ENCODE peak calls at places on chromosome 3, in four cellular contexts. Y, E, R and I are unnamed samples.

GRCh38 chr3:54830658-54831057 is 97.2 kb downstream of the LRTM1 start:
- DNase-seq in Y (peak; percentile 36), E (peak; percentile 45), R (no peak), I (peak; percentile 19)

GRCh38 chr3:188090626-188091309 is 63.2 kb upstream of the LPP start:
- DNase-seq in Y (no peak), E (no peak), R (no peak), I (no peak)

GRCh38 chr3:130866327-130866726 is 27.6 kb upstream of the ATP2C1 start:
- DNase-seq in Y (no peak), E (no peak), R (no peak), I (no peak)

GRCh38 chr3:169575381-169575780 is 88.1 kb downstream of the MECOM start:
- DNase-seq in Y (peak; percentile 45), E (no peak), R (no peak), I (no peak)

GRCh38 chr3:57952208-57952631 is 56.0 kb upstream of the FLNB start:
- DNase-seq in Y (peak; percentile 96), E (peak; percentile 87), R (no peak), I (peak; percentile 63)

GRCh38 chr3:20405731-20406130 is 219.7 kb upstream of the SGO1 start:
- DNase-seq in Y (no peak), E (no peak), R (no peak), I (no peak)

GRCh38 chr3:123153124-123153523 is 48.6 kb upstream of the SEC22A start:
- DNase-seq in Y (no peak), E (no peak), R (no peak), I (no peak)

GRCh38 chr3:187929115-187929828 is 184.0 kb upstream of the BCL6 start:
- DNase-seq in Y (no peak), E (no peak), R (no peak), I (no peak)

GRCh38 chr3:122668930-122669730 is 11.5 kb upstream of the PARP14 start:
- DNase-seq in Y (peak; percentile 84), E (peak; percentile 22), R (no peak), I (no peak)

GRCh38 chr3:51388286-51389029 is 2.6 kb upstream of the RBM15B start:
- DNase-seq in Y (peak; percentile 20), E (peak; percentile 43), R (no peak), I (peak; percentile 43)

GRCh38 chr3:131403216-131403895 is 21.8 kb downstream of the NUDT16 start:
- DNase-seq in Y (no peak), E (no peak), R (no peak), I (no peak)

GRCh38 chr3:67616046-67616445 is 38.4 kb downstream of the SUCLG2 start:
- DNase-seq in Y (no peak), E (no peak), R (no peak), I (no peak)

GRCh38 chr3:188890572-188891270 is 281.1 kb upstream of the TPRG1 start:
- DNase-seq in Y (peak; percentile 84), E (no peak), R (no peak), I (no peak)

GRCh38 chr3:51198476-51198875 is 186.6 kb upstream of the MANF start:
- DNase-seq in Y (no peak), E (no peak), R (no peak), I (no peak)

GRCh38 chr3:195556390-195556789 is 13.3 kb upstream of the PPP1R2 start:
- DNase-seq in Y (no peak), E (peak; percentile 54), R (no peak), I (no peak)

GRCh38 chr3:106880206-106880605 is 497.0 kb upstream of the CCDC54 start:
- DNase-seq in Y (no peak), E (no peak), R (no peak), I (no peak)

GRCh38 chr3:158094235-158094916 is 11.8 kb downstream of the SHOX2 start:
- DNase-seq in Y (no peak), E (no peak), R (no peak), I (no peak)

GRCh38 chr3:124318014-124318413 is 326.1 kb upstream of the ROPN1 start:
- DNase-seq in Y (no peak), E (no peak), R (no peak), I (no peak)

GRCh38 chr3:51436998-51437639 is 46.0 kb downstream of the RBM15B start:
- DNase-seq in Y (no peak), E (no peak), R (no peak), I (no peak)

GRCh38 chr3:152126260-152126659 is 142.5 kb upstream of the MBNL1 start:
- DNase-seq in Y (peak; percentile 55), E (no peak), R (no peak), I (no peak)

GRCh38 chr3:5191555-5192304 is 4.2 kb downstream of the EDEM1 start:
- DNase-seq in Y (no peak), E (no peak), R (no peak), I (no peak)

GRCh38 chr3:150680562-150680961 is 23.2 kb downstream of the ERICH6 start:
- DNase-seq in Y (no peak), E (no peak), R (no peak), I (no peak)

GRCh38 chr3:193800138-193801043 is 207.4 kb downstream of the OPA1 start:
- DNase-seq in Y (no peak), E (no peak), R (no peak), I (no peak)

GRCh38 chr3:63437858-63438257 is 159.8 kb downstream of the SYNPR start:
- DNase-seq in Y (no peak), E (no peak), R (no peak), I (no peak)

GRCh38 chr3:151503074-151503473 is 42.2 kb upstream of the IGSF10 start:
- DNase-seq in Y (no peak), E (no peak), R (no peak), I (no peak)

GRCh38 chr3:116388867-116389385 is 56.4 kb downstream of the LSAMP start:
- DNase-seq in Y (no peak), E (no peak), R (no peak), I (no peak)

GRCh38 chr3:137771401-137772230 is 7.5 kb downstream of the SOX14 start:
- DNase-seq in Y (no peak), E (no peak), R (no peak), I (peak; percentile 65)

GRCh38 chr3:17515445-17516227 is 226.8 kb downstream of the TBC1D5 start:
- DNase-seq in Y (peak; percentile 62), E (peak; percentile 69), R (no peak), I (no peak)

GRCh38 chr3:167066977-167067843 is 312.9 kb downstream of the ZBBX start:
- DNase-seq in Y (no peak), E (no peak), R (no peak), I (no peak)

GRCh38 chr3:111594205-111594604 is 941 bp downstream of the ZBED2 start:
- DNase-seq in Y (peak; percentile 91), E (peak; percentile 40), R (no peak), I (no peak)

GRCh38 chr3:192817053-192817452 is 89.7 kb upstream of the FGF12 start:
- DNase-seq in Y (peak; percentile 86), E (no peak), R (no peak), I (no peak)

GRCh38 chr3:14453368-14453710 is 50.9 kb downstream of the SLC6A6 start:
- DNase-seq in Y (no peak), E (no peak), R (no peak), I (no peak)

GRCh38 chr3:15050405-15051092 is 14.6 kb downstream of the MRPS25 start:
- DNase-seq in Y (no peak), E (no peak), R (peak; percentile 72), I (no peak)

DNA sequence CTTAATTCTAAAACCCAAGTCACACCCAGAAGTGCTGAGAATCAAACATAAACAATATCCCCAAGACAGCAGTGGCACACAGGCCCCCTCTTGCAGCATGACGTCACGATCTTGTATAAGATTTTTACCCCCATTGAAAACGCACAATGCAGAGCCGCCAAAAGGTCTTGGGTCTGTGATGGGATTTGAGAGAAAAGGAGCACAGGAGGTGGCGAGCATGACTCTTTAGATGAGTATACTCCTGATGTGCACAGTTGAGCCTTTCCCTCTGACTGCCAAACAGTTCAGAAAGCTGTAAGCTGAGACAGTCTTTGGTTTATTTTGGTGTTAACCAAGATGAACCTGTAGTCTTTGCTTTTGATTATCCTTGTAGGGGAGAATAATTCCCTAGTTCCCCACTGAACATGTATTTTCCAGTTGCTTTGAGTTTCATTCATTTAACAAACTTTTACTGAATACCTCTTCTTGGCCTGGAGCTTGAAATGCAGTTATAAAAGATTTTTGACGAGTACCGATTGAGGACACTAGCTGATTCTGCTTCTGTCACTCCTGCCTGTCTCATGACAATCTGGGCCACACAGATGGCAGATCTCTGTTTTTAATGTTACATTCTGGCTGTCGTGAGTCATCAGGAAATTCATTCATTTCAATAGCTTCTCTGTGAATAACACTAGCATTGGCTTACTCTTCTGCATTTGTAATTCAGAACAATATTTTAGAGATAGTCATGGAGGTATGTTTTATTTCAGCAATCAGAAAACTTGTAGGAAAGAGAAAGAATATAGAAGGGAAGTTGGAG is 28.9 kb downstream of the CFAP91 start:
- DNase-seq in Y (peak; percentile 30), E (no peak), R (no peak), I (no peak)
- TF ChIP-seq RAD21 in Y (no peak), E (no peak), R (no peak), I (no peak)

DNA sequence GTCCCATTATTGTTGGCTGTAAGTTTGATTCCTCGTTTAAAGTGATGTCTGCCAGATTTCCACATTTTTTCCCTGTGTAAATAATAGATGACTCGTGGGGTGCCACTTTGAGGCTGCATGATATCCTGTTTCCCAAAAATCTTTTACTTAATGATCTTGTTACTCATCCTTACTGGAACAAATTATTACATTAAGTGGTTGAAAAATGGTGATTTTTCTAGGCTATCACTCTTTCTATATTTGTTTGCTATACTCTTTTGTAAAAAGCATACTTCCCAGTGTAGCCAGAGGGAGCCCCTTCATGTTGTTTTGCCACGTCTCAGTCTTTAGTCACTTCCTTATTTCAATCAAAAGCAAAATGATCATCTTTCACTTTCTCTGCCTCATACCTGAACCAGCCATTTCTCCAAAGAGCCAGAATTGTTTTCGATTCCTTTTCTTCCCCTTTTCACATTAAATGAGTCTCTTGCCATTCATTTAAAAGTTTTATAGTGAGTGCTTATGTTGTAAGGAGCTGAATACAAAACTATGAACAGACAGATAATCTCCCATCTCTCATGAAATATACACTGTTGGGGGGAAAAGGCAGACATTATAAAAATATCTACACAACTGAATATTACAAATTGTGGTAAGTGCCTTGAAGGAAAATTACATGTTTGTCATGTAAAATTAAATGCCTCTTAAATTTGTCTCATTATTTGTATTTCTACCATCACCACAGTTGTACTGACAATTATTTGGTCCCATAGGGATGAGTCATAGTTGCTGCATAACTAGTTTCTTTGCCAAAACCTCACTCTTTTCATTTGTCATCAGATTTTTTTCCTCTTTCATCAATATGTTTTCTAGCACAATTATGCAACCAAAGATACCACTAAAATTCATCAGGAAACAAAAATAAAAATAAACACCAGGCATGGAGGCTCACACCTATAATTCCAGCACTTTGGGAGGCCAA is 41.5 kb downstream of the ADGRG7 start:
- DNase-seq in Y (peak; percentile 54), E (peak; percentile 16), R (peak; percentile 69), I (no peak)
- TF ChIP-seq RAD21 in Y (no peak), E (no peak), R (peak; percentile 52), I (no peak)

GRCh38 chr3:27686642-27687041 is 35.5 kb downstream of the EOMES start:
- DNase-seq in Y (peak; percentile 94), E (no peak), R (no peak), I (no peak)
- TF ChIP-seq RAD21 in Y (no peak), E (no peak), R (no peak), I (no peak)

DNA sequence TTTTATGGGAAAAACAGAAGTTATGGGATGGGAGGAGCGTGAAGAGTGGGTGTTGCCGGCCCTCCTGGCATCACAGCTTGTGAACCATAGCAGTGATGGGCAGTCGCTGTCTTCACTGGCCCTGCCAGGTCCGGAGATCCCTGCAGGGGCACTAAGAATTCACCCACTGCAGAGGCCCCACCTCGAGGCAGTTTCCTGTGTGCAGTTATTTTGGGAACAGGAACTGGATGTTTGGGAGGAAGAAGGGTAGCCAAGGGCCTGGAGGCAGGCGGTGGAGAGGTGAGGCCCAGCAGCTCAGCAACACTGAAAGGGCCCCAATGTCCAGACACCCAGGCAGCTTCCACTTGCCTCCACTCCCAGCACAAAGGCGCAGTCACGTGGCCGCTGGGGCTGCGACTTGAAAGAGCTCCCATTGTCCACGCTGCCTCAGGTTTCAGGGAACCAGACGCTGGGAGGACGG is 255.6 kb downstream of the ZNF621 start:
- DNase-seq in Y (no peak), E (no peak), R (no peak), I (no peak)
- TF ChIP-seq RAD21 in Y (no peak), E (no peak), R (no peak), I (no peak)